ENCODE peak calls at places on chromosome 13, in four cellular contexts. E is GM23338, Z is prostate gland, H is upper lobe of left lung. M is an unnamed sample.

GRCh38 chr13:24910502-24911134 is 146.6 kb downstream of the RNF17 start:
- DNase-seq in E (no peak), Z (no peak), H (no peak), M (no peak)

GRCh38 chr13:33105387-33106005 is 89.3 kb downstream of the KL start:
- DNase-seq in E (no peak), H (no peak), Z (no peak), M (no peak)

GRCh38 chr13:24039621-24040475 is 120.7 kb upstream of the SPATA13 start:
- DNase-seq in Z (no peak), E (no peak), H (no peak), M (no peak)

GRCh38 chr13:73258396-73258795 is 199.6 kb downstream of the KLF5 start:
- DNase-seq in H (no peak), Z (no peak), E (no peak), M (no peak)

GRCh38 chr13:41188584-41188983 is 5.8 kb downstream of the KBTBD7 start:
- DNase-seq in E (no peak), Z (no peak), H (no peak), M (no peak)

GRCh38 chr13:104954210-104954609 is 1581.3 kb downstream of the EFNB2 start:
- DNase-seq in E (no peak), H (no peak), Z (no peak), M (no peak)

GRCh38 chr13:58999851-59000250 is 1163.9 kb downstream of the DIAPH3 start:
- DNase-seq in H (no peak), E (no peak), Z (no peak), M (no peak)

GRCh38 chr13:23159205-23159586 is 21.6 kb upstream of the SGCG start:
- DNase-seq in E (peak), H (no peak), Z (no peak), M (peak)

GRCh38 chr13:106182404-106182803 is 353.1 kb downstream of the EFNB2 start:
- DNase-seq in Z (no peak), H (no peak), E (no peak), M (no peak)

GRCh38 chr13:35714096-35714495 is 237.6 kb upstream of the MAB21L1 start:
- DNase-seq in H (no peak), E (no peak), Z (no peak), M (no peak)

GRCh38 chr13:48567521-48568331 is 34.8 kb upstream of the RCBTB2 start:
- DNase-seq in Z (peak), H (no peak), E (no peak), M (peak)

GRCh38 chr13:42364613-42365000 is 92.7 kb downstream of the AKAP11 start:
- DNase-seq in Z (no peak), E (peak), H (no peak), M (no peak)

GRCh38 chr13:109783447-109783814 is 3.0 kb downstream of the IRS2 start:
- DNase-seq in E (peak), H (peak), Z (no peak), M (no peak)

GRCh38 chr13:114319441-114319871 is 5.2 kb downstream of the CHAMP1 start:
- DNase-seq in E (no peak), Z (no peak), H (no peak), M (no peak)

GRCh38 chr13:33743438-33744368 is 74.2 kb upstream of the RFC3 start:
- DNase-seq in H (no peak), E (no peak), Z (no peak), M (peak)

GRCh38 chr13:94063096-94063495 is 416.4 kb downstream of the DCT start:
- DNase-seq in E (no peak), H (no peak), Z (no peak), M (no peak)

GRCh38 chr13:41199061-41199460 is 4.7 kb upstream of the KBTBD7 start:
- DNase-seq in Z (no peak), E (no peak), H (no peak), M (no peak)

GRCh38 chr13:50421457-50422130 is 406.4 kb downstream of the KCNRG start:
- DNase-seq in E (no peak), H (no peak), Z (no peak), M (no peak)

GRCh38 chr13:93797463-93797862 is 570.9 kb downstream of the GPC6 start:
- DNase-seq in Z (no peak), E (no peak), H (no peak), M (no peak)

GRCh38 chr13:60627071-60627686 is 230.2 kb downstream of the TDRD3 start:
- DNase-seq in E (peak), Z (no peak), H (no peak), M (peak)

GRCh38 chr13:23667750-23668149 is 97.5 kb downstream of the TNFRSF19 start:
- DNase-seq in H (peak), E (peak), Z (no peak), M (no peak)

GRCh38 chr13:37995052-37995451 is 125.5 kb upstream of the TRPC4 start:
- DNase-seq in H (no peak), E (peak), Z (no peak), M (no peak)

GRCh38 chr13:35987572-35988513 is 143.3 kb downstream of the DCLK1 start:
- DNase-seq in Z (no peak), H (peak), E (peak), M (no peak)

GRCh38 chr13:86684402-86684801 is 885.2 kb upstream of the SLITRK6 start:
- DNase-seq in H (no peak), Z (no peak), E (no peak), M (no peak)

GRCh38 chr13:22789027-22789593 is 391.7 kb upstream of the SGCG start:
- DNase-seq in H (no peak), E (peak), Z (no peak), M (peak)

GRCh38 chr13:70249332-70250064 is 141.2 kb upstream of the KLHL1 start:
- DNase-seq in Z (no peak), H (no peak), E (peak), M (peak)

GRCh38 chr13:64371045-64371444 is 2859.1 kb downstream of the PCDH9 start:
- DNase-seq in Z (no peak), E (no peak), H (no peak), M (no peak)

GRCh38 chr13:39603424-39603947 is 493 bp upstream of the LHFPL6 start:
- DNase-seq in E (peak), H (peak), Z (peak), M (no peak)

GRCh38 chr13:39602277-39602613 is 748 bp downstream of the LHFPL6 start:
- DNase-seq in Z (no peak), E (no peak), H (no peak), M (no peak)

GRCh38 chr13:39601636-39602035 is 1.4 kb downstream of the LHFPL6 start:
- DNase-seq in E (no peak), H (no peak), Z (no peak), M (no peak)

GRCh38 chr13:39604736-39605135 is 1.7 kb upstream of the LHFPL6 start:
- DNase-seq in H (no peak), E (no peak), Z (no peak), M (no peak)

DNA sequence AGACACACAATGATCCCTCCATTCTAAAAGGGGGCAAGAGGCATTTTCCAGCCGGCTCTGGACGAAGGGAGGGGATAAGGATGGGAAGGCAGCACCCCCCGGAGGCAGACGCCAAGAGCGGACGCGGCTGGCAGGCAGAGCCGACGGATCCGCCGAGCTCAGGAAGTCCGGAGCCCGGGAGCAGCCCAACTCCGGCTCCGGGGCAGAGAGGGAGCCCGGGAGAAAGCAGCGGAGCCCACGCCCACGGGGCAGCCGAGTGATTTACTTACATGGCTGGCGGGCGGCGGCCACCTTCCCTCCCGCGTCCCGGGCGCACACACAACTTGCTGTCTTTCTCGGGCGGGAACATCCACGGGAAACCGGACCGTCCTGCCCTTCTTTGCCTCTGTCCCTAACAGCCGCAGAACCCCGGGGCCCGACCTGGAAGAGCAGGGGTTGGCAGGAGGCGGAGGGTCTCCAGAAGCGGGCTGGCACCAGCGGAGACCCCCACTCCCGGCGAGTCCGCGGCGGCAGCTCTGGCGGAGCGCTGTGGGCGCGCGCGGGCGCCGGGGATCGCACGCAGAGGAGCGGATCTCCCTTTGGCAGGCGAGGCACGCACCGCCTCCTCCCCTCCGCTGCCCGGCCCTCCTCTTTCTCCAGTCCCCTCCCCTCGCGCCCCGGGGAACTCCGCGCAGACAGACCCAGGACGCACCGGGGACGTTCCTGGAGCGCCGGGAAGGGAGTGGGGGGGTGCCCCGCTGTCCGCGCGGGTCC is at the start of gene LHFPL6:
- DNase-seq in E (peak), Z (peak), H (peak), M (peak)
- TF ChIP-seq POLR2AphosphoS5 in E (no peak), Z (peak), H (peak), M (no peak)

GRCh38 chr13:20525144-20525600 is 485 bp downstream of the CRYL1 start:
- DNase-seq in Z (peak), E (peak), H (no peak), M (peak)

GRCh38 chr13:20528451-20528850 is 2.8 kb upstream of the CRYL1 start:
- DNase-seq in E (no peak), Z (no peak), H (no peak), M (no peak)

GRCh38 chr13:20521388-20521787 is 4.3 kb downstream of the CRYL1 start:
- DNase-seq in H (no peak), E (peak), Z (no peak), M (no peak)

GRCh38 chr13:20526664-20527063 is 1.0 kb upstream of the CRYL1 start:
- DNase-seq in Z (no peak), H (no peak), E (no peak), M (peak)

DNA sequence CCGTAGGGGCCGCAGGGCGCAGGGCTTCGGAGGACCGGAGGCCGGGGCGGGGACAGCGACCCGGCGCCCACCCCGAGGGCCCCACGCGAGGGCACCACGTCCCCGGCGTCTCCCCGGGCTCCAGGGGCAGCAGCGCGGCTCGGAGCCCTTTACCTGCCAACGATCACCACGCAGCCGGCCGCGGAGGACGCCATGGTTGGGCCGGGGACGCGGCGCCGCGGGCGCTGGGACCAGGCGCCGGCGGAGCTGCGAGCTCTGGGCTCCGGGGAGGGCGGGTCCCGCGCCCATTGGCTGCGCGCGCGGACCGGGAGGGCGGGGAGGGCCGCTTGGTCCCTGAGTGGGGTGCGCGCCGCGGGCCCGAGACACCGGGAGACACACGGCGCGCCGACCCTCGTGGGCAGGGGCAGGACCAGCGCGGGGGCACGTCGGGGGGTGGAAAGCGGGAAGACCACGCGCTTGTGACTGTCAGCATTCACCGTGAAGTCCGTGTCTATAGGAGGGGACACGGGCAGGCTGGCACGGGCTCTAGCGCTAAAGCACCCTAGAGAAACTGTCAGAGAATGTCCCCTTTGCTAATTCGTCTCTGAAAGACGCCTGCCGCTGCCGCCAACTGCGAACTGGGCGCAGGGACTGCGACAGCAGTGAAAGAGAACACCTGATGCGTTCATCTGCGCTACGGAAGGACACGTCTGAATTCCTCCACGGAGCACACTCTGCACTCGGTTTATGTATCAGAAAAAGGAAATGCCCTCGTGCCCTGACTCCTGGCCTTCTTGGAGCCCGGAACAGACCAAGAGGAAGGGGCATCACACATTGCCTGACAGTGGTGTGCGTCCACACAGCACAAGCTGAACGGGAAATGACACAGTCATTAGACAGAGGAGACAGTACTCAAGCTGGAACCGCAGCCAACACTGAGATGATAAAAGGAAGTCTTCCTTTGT is at the start of gene CRYL1:
- DNase-seq in E (peak), H (peak), Z (peak), M (peak)
- TF ChIP-seq POLR2AphosphoS5 in E (peak), H (peak), Z (peak), M (peak)

DNA sequence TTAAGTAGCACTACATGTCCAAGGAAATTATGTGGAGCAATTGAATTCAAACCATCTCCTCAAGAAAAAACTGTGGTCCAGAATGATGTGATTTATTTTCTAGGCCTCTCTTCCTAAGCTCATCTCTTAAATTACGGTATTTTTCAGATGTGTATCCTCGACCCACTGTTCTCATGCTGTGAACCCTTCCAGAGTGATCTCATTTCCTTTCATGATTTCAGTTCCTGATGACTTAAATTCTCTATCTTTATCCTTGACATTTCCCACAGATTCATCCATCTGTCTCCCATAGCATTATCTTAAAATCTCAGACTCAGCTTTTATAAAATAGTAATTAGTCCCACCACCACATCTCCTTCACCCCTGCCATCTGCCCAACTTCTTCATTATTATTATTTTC is 117.6 kb upstream of the SPRY2 start:
- DNase-seq in E (no peak), H (no peak), Z (no peak), M (no peak)
- TF ChIP-seq POLR2AphosphoS5 in E (no peak), H (no peak), Z (no peak), M (no peak)

GRCh38 chr13:30900952-30901749 is 4.9 kb upstream of the MEDAG start:
- DNase-seq in E (no peak), H (no peak), Z (no peak), M (no peak)

GRCh38 chr13:30904043-30904442 is 2.0 kb upstream of the MEDAG start:
- DNase-seq in H (no peak), Z (no peak), E (no peak), M (no peak)

GRCh38 chr13:30895773-30896172 is 10.3 kb upstream of the MEDAG start:
- DNase-seq in Z (no peak), H (no peak), E (peak), M (no peak)

GRCh38 chr13:30898070-30898469 is 8.0 kb upstream of the MEDAG start:
- DNase-seq in E (peak), Z (no peak), H (no peak), M (no peak)

DNA sequence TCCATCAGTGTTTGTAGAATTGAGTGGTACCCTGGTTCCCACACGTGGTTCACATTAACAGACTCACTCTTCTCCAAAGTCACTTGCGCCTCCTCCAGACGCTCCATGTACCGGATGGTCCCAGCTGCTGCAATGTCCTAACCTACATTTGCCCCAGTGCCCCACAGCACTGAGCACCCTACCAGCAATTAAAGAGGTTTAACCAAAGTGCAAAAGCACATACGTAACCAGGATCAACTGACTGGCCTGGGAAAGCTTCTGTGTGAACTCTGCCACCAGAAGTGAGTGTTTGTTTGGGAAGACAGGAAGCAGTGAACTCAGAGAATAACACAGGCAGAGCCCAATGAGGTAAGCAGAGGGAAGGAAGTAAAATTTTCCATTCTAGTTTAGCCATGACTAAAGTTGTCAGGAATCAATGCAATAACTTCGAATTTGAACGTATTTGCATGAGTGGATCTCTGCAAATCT is 7.3 kb upstream of the MEDAG start:
- DNase-seq in E (no peak), H (no peak), Z (no peak), M (peak)
- TF ChIP-seq POLR2AphosphoS5 in E (no peak), H (peak), Z (peak), M (no peak)

GRCh38 chr13:45301263-45301662 is 39.7 kb downstream of the TPT1 start:
- DNase-seq in Z (no peak), E (no peak), H (no peak), M (no peak)

GRCh38 chr13:45300190-45300985 is 40.6 kb downstream of the TPT1 start:
- DNase-seq in Z (no peak), H (no peak), E (no peak), M (no peak)

GRCh38 chr13:45306966-45307365 is 34.0 kb downstream of the TPT1 start:
- DNase-seq in E (no peak), H (no peak), Z (no peak), M (no peak)

GRCh38 chr13:45303866-45304265 is 37.1 kb downstream of the TPT1 start:
- DNase-seq in H (no peak), Z (no peak), E (no peak), M (no peak)

GRCh38 chr13:45305079-45305478 is 35.9 kb downstream of the TPT1 start:
- DNase-seq in H (no peak), E (no peak), Z (no peak), M (no peak)
- TF ChIP-seq POLR2AphosphoS5 in H (no peak), E (no peak), Z (no peak), M (no peak)

GRCh38 chr13:77519808-77520207 is 15.7 kb upstream of the SCEL start:
- DNase-seq in H (no peak), Z (no peak), E (no peak), M (no peak)
- TF ChIP-seq POLR2AphosphoS5 in H (no peak), Z (no peak), E (no peak), M (no peak)

DNA sequence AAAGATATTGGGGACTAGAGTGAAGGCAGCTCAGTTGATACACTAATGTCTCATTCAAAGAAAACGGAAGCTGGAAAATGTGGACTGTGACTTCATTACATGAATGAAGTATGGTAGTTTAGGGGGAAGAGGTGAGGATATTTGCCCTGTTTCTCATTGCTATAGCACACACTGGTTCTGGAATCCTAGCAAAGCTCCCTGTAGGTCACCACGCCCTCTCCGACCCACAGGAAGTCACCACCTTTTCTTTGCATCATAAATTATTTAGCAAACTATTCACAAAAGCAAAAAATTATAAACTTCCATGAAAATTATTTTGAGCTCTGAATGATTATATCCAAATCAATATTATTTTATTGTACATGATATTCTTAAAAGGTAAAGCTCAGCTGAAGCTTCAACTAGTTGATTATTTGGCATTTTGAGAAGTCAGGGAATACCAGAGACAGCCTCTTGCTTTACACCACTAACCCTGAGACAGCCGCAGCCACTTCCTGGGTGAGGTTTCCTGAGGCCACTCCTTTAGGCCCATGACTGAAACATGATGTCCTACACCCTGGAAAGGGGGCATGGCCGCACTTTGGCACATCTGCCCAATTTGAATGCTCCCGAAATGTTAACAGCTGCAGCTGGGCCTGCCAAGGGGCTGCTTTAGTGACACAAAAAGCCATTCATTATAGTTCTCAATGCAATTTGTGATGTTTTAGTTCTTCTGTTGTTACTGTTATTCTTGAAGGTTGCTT is 50.0 kb upstream of the WDFY2 start:
- DNase-seq in H (no peak), E (no peak), Z (no peak), M (no peak)
- TF ChIP-seq POLR2AphosphoS5 in H (no peak), E (no peak), Z (no peak), M (no peak)

GRCh38 chr13:99604636-99605035 is 103.4 kb downstream of the TM9SF2 start:
- DNase-seq in H (no peak), Z (no peak), E (no peak), M (no peak)

GRCh38 chr13:99608345-99608744 is 107.1 kb downstream of the TM9SF2 start:
- DNase-seq in Z (no peak), H (peak), E (no peak), M (no peak)

GRCh38 chr13:99605417-99606321 is 104.4 kb downstream of the TM9SF2 start:
- DNase-seq in E (peak), Z (peak), H (peak), M (peak)

GRCh38 chr13:99610702-99611289 is 109.5 kb downstream of the TM9SF2 start:
- DNase-seq in E (peak), H (no peak), Z (no peak), M (no peak)

GRCh38 chr13:99606322-99607089 is 105.2 kb downstream of the TM9SF2 start:
- DNase-seq in Z (peak), E (peak), H (peak), M (peak)
- TF ChIP-seq POLR2AphosphoS5 in Z (peak), E (peak), H (peak), M (peak)

M was measured in HepG2.